ENCODE peak calls at places on chromosome 10, in ten cellular contexts. P is GM23248; B is aorta; X is lower lobe of right lung; U is iPS DF 6.9; V is CD8-positive, alpha-beta memory T cell; A is fibroblast of lung; R is BE2C; D is Peyer's patch; I is transverse colon. E is an unnamed sample.

GRCh38 chr10:190216-190615 is 55.0 kb downstream of the ZMYND11 start:
- DNase-seq in P (no peak), B (no peak), X (no peak), U (no peak), V (no peak), A (no peak), R (no peak), D (no peak), I (no peak), E (no peak)

GRCh38 chr10:123804716-123805115 is 86.9 kb downstream of the CPXM2 start:
- DNase-seq in P (peak; percentile 91), B (no peak), X (no peak), U (no peak), V (no peak), A (peak; percentile 10), R (no peak), D (no peak), I (no peak), E (no peak)

GRCh38 chr10:2885956-2886296 is 181.4 kb upstream of the PFKP start:
- DNase-seq in P (no peak), B (no peak), X (no peak), U (no peak), V (no peak), A (no peak), R (no peak), D (no peak), I (no peak), E (no peak)

GRCh38 chr10:112984756-112985155 is 34.7 kb downstream of the TCF7L2 start:
- DNase-seq in P (no peak), B (no peak), X (no peak), U (no peak), V (no peak), A (no peak), R (no peak), D (no peak), I (no peak), E (no peak)

GRCh38 chr10:127313996-127314700 is 117.8 kb upstream of the INSYN2A start:
- DNase-seq in P (no peak), B (no peak), X (no peak), U (no peak), V (no peak), A (no peak), R (no peak), D (no peak), I (no peak), E (no peak)

GRCh38 chr10:48448796-48449195 is 142.3 kb downstream of the MAPK8 start:
- DNase-seq in P (peak; percentile 91), B (no peak), X (no peak), U (no peak), V (no peak), A (peak; percentile 56), R (peak; percentile 11), D (no peak), I (no peak), E (no peak)

GRCh38 chr10:74863508-74863907 is 37.1 kb downstream of the KAT6B start:
- DNase-seq in P (peak; percentile 30), B (no peak), X (no peak), U (no peak), V (no peak), A (peak; percentile 81), R (no peak), D (no peak), I (no peak), E (no peak)

GRCh38 chr10:49568235-49568634 is 29.3 kb upstream of the ERCC6 start:
- DNase-seq in P (peak; percentile 91), B (no peak), X (no peak), U (no peak), V (no peak), A (peak; percentile 97), R (no peak), D (no peak), I (no peak), E (no peak)

GRCh38 chr10:108187396-108188012 is 1023.0 kb upstream of the SORCS1 start:
- DNase-seq in P (peak; percentile 75), B (no peak), X (no peak), U (no peak), V (no peak), A (no peak), R (no peak), D (no peak), I (no peak), E (no peak)

DNA sequence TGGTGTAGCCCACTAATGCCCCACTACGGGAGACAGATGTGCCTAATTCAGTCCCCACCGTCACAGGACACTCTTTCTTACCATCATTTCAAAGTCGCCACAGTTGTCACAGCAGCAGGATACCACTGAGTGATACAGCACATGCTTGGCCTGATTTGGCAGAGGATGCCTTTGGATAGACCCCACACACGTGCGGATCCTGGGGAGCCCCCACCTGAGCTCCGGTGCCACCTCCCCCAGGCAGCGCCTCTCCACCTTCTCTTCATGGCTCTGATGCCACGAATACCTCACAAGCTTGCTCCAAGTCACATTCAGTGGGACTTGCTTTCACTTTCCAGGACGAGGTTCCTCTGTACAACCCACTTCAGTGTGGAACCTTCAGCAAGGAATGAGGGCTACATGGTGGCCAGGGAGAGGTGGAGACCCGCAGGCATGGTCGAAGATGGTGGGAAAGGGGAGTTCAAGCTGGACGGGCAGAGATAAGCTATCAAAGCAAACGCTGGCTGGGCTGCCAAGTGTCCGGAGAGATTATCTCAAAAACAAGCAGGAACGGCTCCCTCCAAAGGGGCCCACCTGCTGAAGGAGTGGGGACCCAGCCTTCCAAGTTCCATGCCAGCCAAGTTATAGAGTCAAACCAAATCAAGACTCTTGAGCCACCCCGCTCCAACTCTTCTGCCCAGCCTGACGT is 107.4 kb downstream of the ZRANB1 start:
- DNase-seq in P (no peak), B (peak; percentile 64), X (no peak), U (no peak), V (no peak), A (no peak), R (no peak), D (no peak), I (no peak), E (peak; percentile 34)
- H3K4me1 ChIP-seq in P (peaks cover 27% of the 10 kb centered on the region), B (no peaks in the 10 kb centered on the region), X (peaks cover 49% of the 10 kb centered on the region), U (peaks cover 14% of the 10 kb centered on the region), V (no peaks in the 10 kb centered on the region), A (peaks cover 15% of the 10 kb centered on the region), R (peaks cover 13% of the 10 kb centered on the region), D (peaks cover 42% of the 10 kb centered on the region), I (peaks cover 33% of the 10 kb centered on the region), E (peaks cover 77% of the 10 kb centered on the region)

GRCh38 chr10:62046522-62047239 is 145.2 kb downstream of the ARID5B start:
- DNase-seq in P (peak; percentile 70), B (no peak), X (no peak), U (no peak), V (no peak), A (peak; percentile 80), R (peak; percentile 24), D (no peak), I (no peak), E (peak; percentile 38)

GRCh38 chr10:62048919-62049636 is 147.6 kb downstream of the ARID5B start:
- DNase-seq in P (peak; percentile 100), B (peak; percentile 94), X (peak; percentile 74), U (peak; percentile 43), V (peak; percentile 66), A (peak; percentile 99), R (peak; percentile 83), D (peak; percentile 72), I (peak; percentile 79), E (peak; percentile 89)

GRCh38 chr10:62048473-62048872 is 147.0 kb downstream of the ARID5B start:
- DNase-seq in P (no peak), B (no peak), X (no peak), U (no peak), V (no peak), A (no peak), R (no peak), D (no peak), I (no peak), E (no peak)

GRCh38 chr10:62047240-62047897 is 145.9 kb downstream of the ARID5B start:
- DNase-seq in P (peak; percentile 70), B (no peak), X (no peak), U (no peak), V (no peak), A (peak; percentile 81), R (no peak), D (no peak), I (no peak), E (no peak)

DNA sequence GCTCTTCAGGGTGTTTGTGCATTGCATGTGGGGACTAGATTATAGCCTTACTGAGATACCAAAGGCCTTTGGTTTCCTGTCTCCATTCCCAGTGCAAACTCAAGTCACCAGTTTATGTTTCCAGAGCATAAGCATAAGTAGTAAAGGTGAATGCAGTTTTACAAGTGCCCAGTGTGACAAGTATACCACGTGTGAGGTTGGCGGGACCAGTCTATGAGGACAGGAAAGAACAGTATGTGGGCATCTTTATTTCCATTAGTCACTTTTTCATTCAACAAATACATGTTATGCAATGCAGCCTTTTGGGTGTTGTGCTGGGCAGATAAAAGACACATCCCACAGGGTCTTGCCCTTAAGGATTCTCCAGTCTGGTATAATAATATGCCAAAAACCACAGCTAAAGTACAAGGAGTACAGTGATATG is 146.5 kb downstream of the ARID5B start:
- DNase-seq in P (peak; percentile 73), B (no peak), X (no peak), U (no peak), V (peak; percentile 53), A (peak; percentile 38), R (no peak), D (no peak), I (peak; percentile 44), E (no peak)
- H3K4me1 ChIP-seq in P (peaks cover 77% of the 10 kb centered on the region), B (peaks cover 2% of the 10 kb centered on the region), X (peaks cover 66% of the 10 kb centered on the region), U (peaks cover 7% of the 10 kb centered on the region), V (peaks cover 92% of the 10 kb centered on the region), A (peaks cover 45% of the 10 kb centered on the region), R (peaks cover 36% of the 10 kb centered on the region), D (peaks cover 50% of the 10 kb centered on the region), I (peaks cover 65% of the 10 kb centered on the region), E (peaks cover 31% of the 10 kb centered on the region)

GRCh38 chr10:97333351-97333600 is 1.3 kb downstream of the FRAT2 start:
- DNase-seq in P (peak; percentile 61), B (no peak), X (no peak), U (no peak), V (no peak), A (peak; percentile 41), R (peak; percentile 39), D (no peak), I (no peak), E (no peak)
- H3K4me1 ChIP-seq in P (peaks cover 19% of the 10 kb centered on the region), B (no peaks in the 10 kb centered on the region), X (peaks cover 59% of the 10 kb centered on the region), U (no peaks in the 10 kb centered on the region), V (peaks cover 28% of the 10 kb centered on the region), A (peaks cover 2% of the 10 kb centered on the region), R (peaks cover 4% of the 10 kb centered on the region), D (peaks cover 36% of the 10 kb centered on the region), I (peaks cover 60% of the 10 kb centered on the region), E (peaks cover 16% of the 10 kb centered on the region)

GRCh38 chr10:132774905-132775863 is 10.8 kb downstream of the NKX6-2 start:
- DNase-seq in P (no peak), B (no peak), X (no peak), U (no peak), V (no peak), A (peak; percentile 11), R (no peak), D (peak; percentile 63), I (peak; percentile 69), E (no peak)

GRCh38 chr10:132774179-132774904 is 11.6 kb downstream of the NKX6-2 start:
- DNase-seq in P (no peak), B (no peak), X (no peak), U (no peak), V (no peak), A (no peak), R (no peak), D (no peak), I (peak; percentile 50), E (no peak)

GRCh38 chr10:132776821-132777220 is 9.1 kb downstream of the NKX6-2 start:
- DNase-seq in P (no peak), B (no peak), X (no peak), U (no peak), V (no peak), A (no peak), R (no peak), D (no peak), I (no peak), E (no peak)

GRCh38 chr10:132777441-132777840 is 8.5 kb downstream of the NKX6-2 start:
- DNase-seq in P (no peak), B (no peak), X (no peak), U (no peak), V (no peak), A (no peak), R (no peak), D (no peak), I (no peak), E (no peak)

GRCh38 chr10:132776186-132776585 is 9.8 kb downstream of the NKX6-2 start:
- DNase-seq in P (no peak), B (no peak), X (no peak), U (no peak), V (no peak), A (no peak), R (no peak), D (no peak), I (no peak), E (no peak)
- H3K4me1 ChIP-seq in P (no peaks in the 10 kb centered on the region), B (no peaks in the 10 kb centered on the region), X (no peaks in the 10 kb centered on the region), U (peaks cover 2% of the 10 kb centered on the region), V (no peaks in the 10 kb centered on the region), A (no peaks in the 10 kb centered on the region), R (no peaks in the 10 kb centered on the region), D (no peaks in the 10 kb centered on the region), I (peaks cover 5% of the 10 kb centered on the region), E (no peaks in the 10 kb centered on the region)

E was measured in psoas muscle.